ENCODE peak calls at places on chromosomes 1 and 21, in ten cellular contexts. K, B, F, J, R, Y, I, C, S and V are unnamed samples.

GRCh38 chr1:53511933-53512806 is 53.0 kb downstream of the DMRTB1 start:
- DNase-seq in K (no peak), B (no peak), F (no peak), J (no peak), R (peak; percentile 97), Y (peak; percentile 87), I (no peak), C (peak; percentile 45), S (peak; percentile 54), V (no peak)

GRCh38 chr1:24897263-24898151 is 32.6 kb downstream of the RUNX3 start:
- DNase-seq in K (no peak), B (peak; percentile 11), F (no peak), J (peak; percentile 41), R (no peak), Y (no peak), I (no peak), C (no peak), S (peak; percentile 12), V (no peak)

GRCh38 chr1:22609291-22609690 is 27.1 kb upstream of the C1QA start:
- DNase-seq in K (no peak), B (no peak), F (no peak), J (no peak), R (no peak), Y (no peak), I (peak; percentile 15), C (no peak), S (no peak), V (no peak)

GRCh38 chr21:37348664-37349063 is 17.9 kb upstream of the DYRK1A start:
- DNase-seq in K (no peak), B (no peak), F (no peak), J (no peak), R (no peak), Y (peak; percentile 7), I (no peak), C (peak; percentile 11), S (no peak), V (no peak)

GRCh38 chr21:42262826-42263225 is 43.9 kb downstream of the ABCG1 start:
- DNase-seq in K (no peak), B (peak; percentile 88), F (no peak), J (no peak), R (no peak), Y (peak; percentile 4), I (peak; percentile 88), C (no peak), S (peak; percentile 81), V (no peak)

GRCh38 chr1:89451011-89451410 is 73.6 kb upstream of the LRRC8B start:
- DNase-seq in K (no peak), B (no peak), F (peak; percentile 24), J (peak; percentile 34), R (peak; percentile 13), Y (peak; percentile 19), I (no peak), C (peak; percentile 33), S (no peak), V (peak; percentile 28)

GRCh38 chr1:61254629-61255323 is 172.4 kb downstream of the NFIA start:
- DNase-seq in K (no peak), B (no peak), F (peak; percentile 46), J (no peak), R (no peak), Y (peak; percentile 81), I (no peak), C (peak; percentile 27), S (peak; percentile 58), V (no peak)

GRCh38 chr21:36859744-36860501 is 106.5 kb downstream of the HLCS start:
- DNase-seq in K (peak; percentile 89), B (peak; percentile 72), F (peak; percentile 47), J (peak; percentile 43), R (no peak), Y (no peak), I (peak; percentile 85), C (peak; percentile 8), S (peak; percentile 84), V (peak; percentile 59)

GRCh38 chr1:206709772-206710456 is 25.2 kb downstream of the MAPKAPK2 start:
- DNase-seq in K (no peak), B (no peak), F (no peak), J (no peak), R (no peak), Y (peak; percentile 23), I (no peak), C (peak; percentile 55), S (no peak), V (no peak)

DNA sequence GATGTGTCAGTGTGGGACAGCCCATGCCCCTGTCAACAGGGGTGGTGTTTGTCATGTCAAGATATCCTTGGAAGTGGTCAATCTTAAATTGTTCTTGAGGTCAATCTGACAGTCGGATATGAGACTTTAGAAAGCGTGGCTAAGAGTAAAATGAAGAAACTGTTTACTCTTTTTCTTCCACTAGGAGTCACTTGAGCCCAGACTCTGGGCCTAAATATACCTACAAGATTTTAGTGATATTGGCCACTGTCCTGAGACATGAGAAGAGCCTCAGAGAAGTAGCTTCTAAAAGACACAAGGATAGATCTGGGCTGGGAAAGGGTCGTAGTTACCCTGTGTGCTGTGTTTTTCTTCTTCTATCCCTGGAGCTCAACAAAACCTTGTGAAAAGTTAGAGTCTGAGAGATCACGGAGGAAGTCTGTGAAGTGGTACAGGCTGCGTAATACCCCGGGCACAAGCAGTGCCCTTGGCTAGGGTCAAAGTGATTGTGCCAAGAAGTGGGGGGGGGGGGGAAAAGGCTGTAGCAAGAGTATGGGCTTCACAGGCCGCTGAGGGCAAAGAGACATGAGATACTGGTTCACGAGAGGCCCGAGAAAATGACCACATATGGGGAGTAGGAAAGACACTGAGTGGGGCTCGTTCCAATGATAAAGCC is 355.2 kb upstream of the GREM2 start:
- DNase-seq in K (no peak), B (no peak), F (peak; percentile 3), J (no peak), R (no peak), Y (peak; percentile 9), I (no peak), C (peak; percentile 45), S (no peak), V (no peak)
- TF ChIP-seq CTCF in K (no peak), B (no peak), F (peak; percentile 39), J (no peak), R (peak; percentile 45), Y (peak; percentile 9), I (no peak), C (peak; percentile 76), S (no peak), V (no peak)

GRCh38 chr1:154751690-154752089 is 118.4 kb downstream of the KCNN3 start:
- DNase-seq in K (no peak), B (peak; percentile 3), F (peak; percentile 89), J (no peak), R (peak; percentile 29), Y (peak; percentile 90), I (no peak), C (peak; percentile 19), S (no peak), V (no peak)
- TF ChIP-seq CTCF in K (no peak), B (no peak), F (no peak), J (no peak), R (no peak), Y (no peak), I (no peak), C (no peak), S (no peak), V (no peak)

GRCh38 chr1:43274125-43274803 is 4.5 kb downstream of the TMEM125 start:
- DNase-seq in K (peak; percentile 73), B (no peak), F (peak; percentile 38), J (peak; percentile 18), R (no peak), Y (peak; percentile 53), I (no peak), C (peak; percentile 11), S (peak; percentile 21), V (no peak)
- TF ChIP-seq CTCF in K (no peak), B (no peak), F (no peak), J (no peak), R (no peak), Y (no peak), I (no peak), C (no peak), S (no peak), V (no peak)

GRCh38 chr1:183487686-183488442 is 15.6 kb downstream of the SMG7 start:
- DNase-seq in K (no peak), B (no peak), F (no peak), J (no peak), R (no peak), Y (no peak), I (no peak), C (no peak), S (no peak), V (no peak)

GRCh38 chr1:183480971-183481431 is 8.7 kb downstream of the SMG7 start:
- DNase-seq in K (no peak), B (no peak), F (peak; percentile 24), J (no peak), R (no peak), Y (peak; percentile 31), I (no peak), C (peak; percentile 4), S (no peak), V (peak; percentile 52)

GRCh38 chr1:183483224-183483623 is 10.9 kb downstream of the SMG7 start:
- DNase-seq in K (no peak), B (no peak), F (no peak), J (no peak), R (no peak), Y (no peak), I (no peak), C (no peak), S (no peak), V (no peak)

DNA sequence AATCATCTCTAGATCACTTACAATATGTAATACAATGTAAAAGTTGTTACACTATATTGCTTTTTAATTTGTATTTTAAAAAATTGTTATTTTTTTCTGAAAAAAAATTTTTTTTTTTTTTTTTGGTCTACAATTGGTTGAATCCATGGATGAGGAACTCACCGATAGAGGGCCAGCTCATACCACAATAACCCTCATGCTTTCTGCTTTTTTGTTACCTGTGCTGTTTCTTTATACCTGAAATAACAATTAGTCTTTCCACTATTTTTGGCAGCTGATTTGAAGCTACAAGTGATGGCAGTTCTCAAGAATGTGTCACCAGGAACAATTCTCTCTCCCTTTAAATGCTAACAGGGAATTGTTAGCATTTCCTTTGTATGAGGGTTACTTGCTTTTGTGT is 12.0 kb downstream of the SMG7 start:
- DNase-seq in K (no peak), B (no peak), F (no peak), J (no peak), R (no peak), Y (no peak), I (no peak), C (no peak), S (no peak), V (no peak)
- TF ChIP-seq CTCF in K (no peak), B (no peak), F (no peak), J (no peak), R (no peak), Y (no peak), I (no peak), C (no peak), S (no peak), V (peak; percentile 20)

DNA sequence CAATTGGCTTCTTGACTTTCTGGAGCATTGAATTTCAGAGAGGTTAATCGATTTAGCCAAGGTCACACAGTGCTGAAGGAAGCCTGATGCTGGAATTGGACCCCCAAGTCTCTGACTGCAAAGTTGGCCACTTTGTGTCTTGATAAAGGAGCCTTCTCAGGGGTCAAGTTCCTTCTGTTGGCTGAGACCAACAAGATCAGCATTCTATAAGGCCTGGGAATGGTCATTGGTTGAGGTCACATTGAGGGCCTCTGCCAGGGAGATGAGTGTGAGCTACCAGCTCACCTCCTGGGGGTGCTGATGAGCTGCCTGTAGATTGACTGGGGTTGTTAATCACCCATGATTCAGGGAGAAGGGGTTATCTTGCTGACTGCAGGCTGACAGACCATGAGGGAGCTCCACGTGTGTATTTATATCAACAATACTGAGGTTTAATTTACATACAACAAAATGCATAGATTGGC is 54.5 kb downstream of the RPS6KA1 start:
- DNase-seq in K (no peak), B (no peak), F (no peak), J (no peak), R (no peak), Y (no peak), I (no peak), C (no peak), S (no peak), V (no peak)
- TF ChIP-seq CTCF in K (no peak), B (no peak), F (no peak), J (peak; percentile 17), R (peak; percentile 17), Y (no peak), I (no peak), C (peak; percentile 45), S (no peak), V (peak; percentile 49)